ENCODE peak calls at places on chromosomes 4 and X, in eight cellular contexts. One of them, this sample, is unnamed.

GRCh38 chr4:37793562-37793961 is 32.9 kb upstream of the PGM2 start:
- DNase-seq in AG20443: peak; percentile 17
- DNase-seq in activated naive CD4-positive, alpha-beta T cell treated with anti-CD3 and anti-CD28 coated beads, Interleukin-2, amount 50 U/mL, for 16 hours: no peak
- DNase-seq in bronchial epithelial cell: peak; percentile 14
- DNase-seq in LoVo: no peak
- DNase-seq in activated T-helper 1 cell treated with anti-CD3 and anti-CD28 coated beads, Interleukin-2, amount 50 U/mL, for 16 hours: no peak
- DNase-seq in left ventricle myocardium superior: no peak
- DNase-seq in HS-27A: no peak
- DNase-seq in this sample: no peak

GRCh38 chrX:37380920-37381319 is 31.8 kb downstream of the PRRG1 start:
- DNase-seq in HS-27A: peak; percentile 15
- DNase-seq in activated T-helper 1 cell treated with anti-CD3 and anti-CD28 coated beads, Interleukin-2, amount 50 U/mL, for 16 hours: no peak
- DNase-seq in left ventricle myocardium superior: no peak
- DNase-seq in AG20443: no peak
- DNase-seq in activated naive CD4-positive, alpha-beta T cell treated with anti-CD3 and anti-CD28 coated beads, Interleukin-2, amount 50 U/mL, for 16 hours: no peak
- DNase-seq in LoVo: peak; percentile 60
- DNase-seq in bronchial epithelial cell: peak; percentile 76
- DNase-seq in this sample: no peak

GRCh38 chrX:17737707-17738001 is 361 bp downstream of the SCML1 start:
- DNase-seq in activated T-helper 1 cell treated with anti-CD3 and anti-CD28 coated beads, Interleukin-2, amount 50 U/mL, for 16 hours: no peak
- DNase-seq in left ventricle myocardium superior: no peak
- DNase-seq in activated naive CD4-positive, alpha-beta T cell treated with anti-CD3 and anti-CD28 coated beads, Interleukin-2, amount 50 U/mL, for 16 hours: no peak
- DNase-seq in bronchial epithelial cell: no peak
- DNase-seq in HS-27A: no peak
- DNase-seq in AG20443: no peak
- DNase-seq in LoVo: no peak
- DNase-seq in this sample: no peak

GRCh38 chrX:11533211-11533651 is 132.5 kb downstream of the ARHGAP6 start:
- DNase-seq in AG20443: peak; percentile 41
- DNase-seq in HS-27A: peak; percentile 35
- DNase-seq in LoVo: peak; percentile 76
- DNase-seq in activated naive CD4-positive, alpha-beta T cell treated with anti-CD3 and anti-CD28 coated beads, Interleukin-2, amount 50 U/mL, for 16 hours: no peak
- DNase-seq in activated T-helper 1 cell treated with anti-CD3 and anti-CD28 coated beads, Interleukin-2, amount 50 U/mL, for 16 hours: no peak
- DNase-seq in left ventricle myocardium superior: no peak
- DNase-seq in bronchial epithelial cell: peak; percentile 74
- DNase-seq in this sample: no peak

GRCh38 chr4:47490550-47490949 is 5.5 kb downstream of the ATP10D start:
- DNase-seq in AG20443: peak; percentile 22
- DNase-seq in bronchial epithelial cell: peak; percentile 79
- DNase-seq in HS-27A: no peak
- DNase-seq in activated naive CD4-positive, alpha-beta T cell treated with anti-CD3 and anti-CD28 coated beads, Interleukin-2, amount 50 U/mL, for 16 hours: peak; percentile 15
- DNase-seq in left ventricle myocardium superior: no peak
- DNase-seq in LoVo: peak; percentile 15
- DNase-seq in activated T-helper 1 cell treated with anti-CD3 and anti-CD28 coated beads, Interleukin-2, amount 50 U/mL, for 16 hours: no peak
- DNase-seq in this sample: no peak

GRCh38 chr4:121217385-121217784 is 53.3 kb upstream of the TNIP3 start:
- DNase-seq in activated T-helper 1 cell treated with anti-CD3 and anti-CD28 coated beads, Interleukin-2, amount 50 U/mL, for 16 hours: no peak
- DNase-seq in AG20443: peak; percentile 47
- DNase-seq in bronchial epithelial cell: no peak
- DNase-seq in activated naive CD4-positive, alpha-beta T cell treated with anti-CD3 and anti-CD28 coated beads, Interleukin-2, amount 50 U/mL, for 16 hours: no peak
- DNase-seq in HS-27A: no peak
- DNase-seq in left ventricle myocardium superior: no peak
- DNase-seq in LoVo: no peak
- DNase-seq in this sample: no peak

GRCh38 chr4:159946983-159947645 is 844.2 kb downstream of the RAPGEF2 start:
- DNase-seq in left ventricle myocardium superior: no peak
- DNase-seq in LoVo: peak; percentile 67
- DNase-seq in bronchial epithelial cell: peak; percentile 75
- DNase-seq in activated T-helper 1 cell treated with anti-CD3 and anti-CD28 coated beads, Interleukin-2, amount 50 U/mL, for 16 hours: no peak
- DNase-seq in activated naive CD4-positive, alpha-beta T cell treated with anti-CD3 and anti-CD28 coated beads, Interleukin-2, amount 50 U/mL, for 16 hours: no peak
- DNase-seq in AG20443: peak; percentile 21
- DNase-seq in HS-27A: peak; percentile 22
- DNase-seq in this sample: no peak

GRCh38 chr4:25843340-25844097 is 19.3 kb downstream of the SEL1L3 start:
- DNase-seq in HS-27A: no peak
- DNase-seq in activated T-helper 1 cell treated with anti-CD3 and anti-CD28 coated beads, Interleukin-2, amount 50 U/mL, for 16 hours: no peak
- DNase-seq in AG20443: peak; percentile 54
- DNase-seq in activated naive CD4-positive, alpha-beta T cell treated with anti-CD3 and anti-CD28 coated beads, Interleukin-2, amount 50 U/mL, for 16 hours: no peak
- DNase-seq in LoVo: no peak
- DNase-seq in bronchial epithelial cell: peak; percentile 60
- DNase-seq in left ventricle myocardium superior: peak; percentile 70
- DNase-seq in this sample: no peak

GRCh38 chr4:102501176-102501634 is at the start of gene NFKB1:
- DNase-seq in bronchial epithelial cell: peak; percentile 82
- DNase-seq in left ventricle myocardium superior: peak; percentile 80
- DNase-seq in LoVo: peak; percentile 59
- DNase-seq in AG20443: peak; percentile 80
- DNase-seq in activated T-helper 1 cell treated with anti-CD3 and anti-CD28 coated beads, Interleukin-2, amount 50 U/mL, for 16 hours: peak; percentile 76
- DNase-seq in activated naive CD4-positive, alpha-beta T cell treated with anti-CD3 and anti-CD28 coated beads, Interleukin-2, amount 50 U/mL, for 16 hours: peak; percentile 85
- DNase-seq in HS-27A: peak; percentile 35
- DNase-seq in this sample: no peak

GRCh38 chrX:115941388-115941787 is 229.2 kb upstream of the AGTR2 start:
- DNase-seq in activated naive CD4-positive, alpha-beta T cell treated with anti-CD3 and anti-CD28 coated beads, Interleukin-2, amount 50 U/mL, for 16 hours: no peak
- DNase-seq in bronchial epithelial cell: no peak
- DNase-seq in LoVo: no peak
- DNase-seq in left ventricle myocardium superior: no peak
- DNase-seq in activated T-helper 1 cell treated with anti-CD3 and anti-CD28 coated beads, Interleukin-2, amount 50 U/mL, for 16 hours: no peak
- DNase-seq in AG20443: no peak
- DNase-seq in HS-27A: no peak
- DNase-seq in this sample: no peak

GRCh38 chr4:52657630-52658501 is 1.2 kb downstream of the USP46 start:
- DNase-seq in HS-27A: no peak
- DNase-seq in LoVo: no peak
- DNase-seq in activated naive CD4-positive, alpha-beta T cell treated with anti-CD3 and anti-CD28 coated beads, Interleukin-2, amount 50 U/mL, for 16 hours: no peak
- DNase-seq in bronchial epithelial cell: peak; percentile 41
- DNase-seq in activated T-helper 1 cell treated with anti-CD3 and anti-CD28 coated beads, Interleukin-2, amount 50 U/mL, for 16 hours: no peak
- DNase-seq in AG20443: peak; percentile 42
- DNase-seq in left ventricle myocardium superior: peak; percentile 35
- DNase-seq in this sample: no peak

GRCh38 chrX:104282326-104282725 is 27.6 kb upstream of the ESX1 start:
- DNase-seq in activated naive CD4-positive, alpha-beta T cell treated with anti-CD3 and anti-CD28 coated beads, Interleukin-2, amount 50 U/mL, for 16 hours: no peak
- DNase-seq in HS-27A: no peak
- DNase-seq in activated T-helper 1 cell treated with anti-CD3 and anti-CD28 coated beads, Interleukin-2, amount 50 U/mL, for 16 hours: no peak
- DNase-seq in bronchial epithelial cell: no peak
- DNase-seq in AG20443: no peak
- DNase-seq in left ventricle myocardium superior: no peak
- DNase-seq in LoVo: no peak
- DNase-seq in this sample: no peak

GRCh38 chr4:143653031-143653430 is 47.4 kb downstream of the FREM3 start:
- DNase-seq in AG20443: no peak
- DNase-seq in activated T-helper 1 cell treated with anti-CD3 and anti-CD28 coated beads, Interleukin-2, amount 50 U/mL, for 16 hours: no peak
- DNase-seq in bronchial epithelial cell: no peak
- DNase-seq in activated naive CD4-positive, alpha-beta T cell treated with anti-CD3 and anti-CD28 coated beads, Interleukin-2, amount 50 U/mL, for 16 hours: no peak
- DNase-seq in HS-27A: no peak
- DNase-seq in LoVo: no peak
- DNase-seq in left ventricle myocardium superior: no peak
- DNase-seq in this sample: no peak

GRCh38 chrX:153494541-153495361 is at the start of gene BGN:
- DNase-seq in AG20443: peak; percentile 66
- DNase-seq in left ventricle myocardium superior: peak; percentile 62
- DNase-seq in LoVo: no peak
- DNase-seq in bronchial epithelial cell: no peak
- DNase-seq in activated naive CD4-positive, alpha-beta T cell treated with anti-CD3 and anti-CD28 coated beads, Interleukin-2, amount 50 U/mL, for 16 hours: peak; percentile 17
- DNase-seq in HS-27A: no peak
- DNase-seq in activated T-helper 1 cell treated with anti-CD3 and anti-CD28 coated beads, Interleukin-2, amount 50 U/mL, for 16 hours: no peak
- DNase-seq in this sample: no peak

GRCh38 chr4:74230902-74231499 is 73.1 kb downstream of the MTHFD2L start:
- DNase-seq in HS-27A: peak; percentile 77
- DNase-seq in activated naive CD4-positive, alpha-beta T cell treated with anti-CD3 and anti-CD28 coated beads, Interleukin-2, amount 50 U/mL, for 16 hours: no peak
- DNase-seq in activated T-helper 1 cell treated with anti-CD3 and anti-CD28 coated beads, Interleukin-2, amount 50 U/mL, for 16 hours: no peak
- DNase-seq in AG20443: peak; percentile 75
- DNase-seq in bronchial epithelial cell: peak; percentile 92
- DNase-seq in LoVo: peak; percentile 55
- DNase-seq in left ventricle myocardium superior: no peak
- DNase-seq in this sample: no peak

GRCh38 chr4:102390438-102390837 is 45.2 kb upstream of the SLC39A8 start:
- DNase-seq in LoVo: no peak
- DNase-seq in activated naive CD4-positive, alpha-beta T cell treated with anti-CD3 and anti-CD28 coated beads, Interleukin-2, amount 50 U/mL, for 16 hours: no peak
- DNase-seq in AG20443: no peak
- DNase-seq in HS-27A: no peak
- DNase-seq in activated T-helper 1 cell treated with anti-CD3 and anti-CD28 coated beads, Interleukin-2, amount 50 U/mL, for 16 hours: no peak
- DNase-seq in left ventricle myocardium superior: no peak
- DNase-seq in bronchial epithelial cell: peak; percentile 98
- DNase-seq in this sample: no peak

This sample was measured in esophagus muscularis mucosa.